ENCODE peak calls at places on chromosome X, in five cellular contexts. T is lower lobe of right lung; F is D341Med; I is NCI-H1105; J is effector CD8-positive, alpha-beta T cell. S is an unnamed sample.

GRCh38 chrX:2690856-2691542 is at the start of gene CD99:
- DNase-seq in F (peak; percentile 97), T (peak; percentile 94), I (no peak), J (no peak), S (peak; percentile 89)

GRCh38 chrX:101347859-101348451 is 587 bp downstream of the TIMM8A start:
- DNase-seq in T (no peak), F (peak; percentile 45), J (no peak), I (no peak), S (no peak)

GRCh38 chrX:40202456-40202855 is 104.7 kb upstream of the BCOR start:
- DNase-seq in T (no peak), J (no peak), F (no peak), I (no peak), S (no peak)

GRCh38 chrX:143664302-143664701 is 28.4 kb upstream of the SLITRK4 start:
- DNase-seq in T (no peak), I (no peak), J (no peak), F (no peak), S (no peak)

GRCh38 chrX:100911731-100912130 is 17.0 kb downstream of the XKRX start:
- DNase-seq in F (no peak), T (no peak), I (no peak), J (no peak), S (no peak)

GRCh38 chrX:30577362-30577961 is at the start of gene TASL:
- DNase-seq in F (no peak), I (no peak), T (peak; percentile 46), J (no peak), S (no peak)

GRCh38 chrX:104045642-104046041 is 5.9 kb downstream of the H2BW2 start:
- DNase-seq in J (no peak), F (no peak), I (no peak), T (no peak), S (no peak)

GRCh38 chrX:114635986-114636385 is 52.1 kb downstream of the HTR2C start:
- DNase-seq in F (no peak), I (no peak), J (no peak), T (no peak), S (no peak)

GRCh38 chrX:49165901-49166881 is 3.6 kb downstream of the MAGIX start:
- DNase-seq in I (peak; percentile 88), T (peak; percentile 86), J (peak; percentile 37), F (no peak), S (peak; percentile 89)

GRCh38 chrX:47198026-47198686 is 4.5 kb downstream of the UBA1 start:
- DNase-seq in I (no peak), T (no peak), J (no peak), F (no peak), S (no peak)

GRCh38 chrX:1453951-1454785 is 1.5 kb upstream of the ASMTL start:
- DNase-seq in T (peak; percentile 90), I (no peak), F (peak; percentile 92), J (no peak), S (peak; percentile 97)

GRCh38 chrX:48721916-48722315 is 25.4 kb downstream of the SUV39H1 start:
- DNase-seq in I (no peak), T (no peak), F (no peak), J (no peak), S (no peak)

GRCh38 chrX:135112096-135112729 is 8.1 kb downstream of the ETDB start:
- DNase-seq in J (peak; percentile 1), T (no peak), F (peak; percentile 40), I (peak; percentile 15), S (no peak)

GRCh38 chrX:30576881-30577280 is 685 bp downstream of the TASL start:
- DNase-seq in T (no peak), J (no peak), F (no peak), I (no peak), S (no peak)

GRCh38 chrX:2427147-2427546 is 73.6 kb downstream of the DHRSX start:
- DNase-seq in F (no peak), J (no peak), I (no peak), T (no peak), S (no peak)

GRCh38 chrX:30888526-30889146 is 418 bp downstream of the TAB3 start:
- DNase-seq in J (peak; percentile 19), I (no peak), T (no peak), F (peak; percentile 56), S (peak; percentile 34)

GRCh38 chrX:76148753-76149152 is 24.1 kb upstream of the PBDC1 start:
- DNase-seq in F (no peak), I (no peak), J (peak; percentile 32), T (no peak), S (no peak)

GRCh38 chrX:41441934-41442823 is 5.0 kb upstream of the NYX start:
- DNase-seq in J (peak; percentile 78), T (peak; percentile 91), I (peak; percentile 12), F (no peak), S (peak; percentile 89)

GRCh38 chrX:120260369-120260768 is 9.8 kb downstream of the ZBTB33 start:
- DNase-seq in I (peak; percentile 82), J (no peak), F (no peak), T (no peak), S (no peak)

GRCh38 chrX:102950908-102951866 is 14.1 kb downstream of the RAB40AL start:
- DNase-seq in T (no peak), J (peak; percentile 38), F (peak; percentile 58), I (peak; percentile 44), S (no peak)

GRCh38 chrX:129641941-129642340 is 12.8 kb downstream of the APLN start:
- DNase-seq in I (no peak), T (no peak), F (no peak), J (no peak), S (no peak)

GRCh38 chrX:44244008-44244407 is 99.5 kb downstream of the EFHC2 start:
- DNase-seq in J (no peak), I (peak; percentile 1), T (no peak), F (peak; percentile 9), S (no peak)

GRCh38 chrX:110114260-110114776 is 111.4 kb downstream of the TMEM164 start:
- DNase-seq in T (no peak), F (no peak), J (no peak), I (no peak), S (no peak)